ENCODE peak calls at places on chromosome 2, in nine cellular contexts. I is activated CD8-positive, alpha-beta T cell treated with anti-CD3 and anti-CD28 coated beads, Interleukin-2, amount 10 ng/mL, durations not matched to agents 7 days and 5 days; E is mucosa of gallbladder; F is COR-L47; M is psoas muscle; J is hepatocyte; C is mucosa of descending colon; A is activated CD4-positive, alpha-beta T cell treated with anti-CD3 and anti-CD28 coated beads, Interleukin-2, amount 10 ng/mL, durations not matched to agents 7 days and 5 days; R is IMR-90. W is an unnamed sample.

GRCh38 chr2:29009270-29009669 is 28.2 kb downstream of the TOGARAM2 start:
- DNase-seq in I (peak; percentile 30), E (no peak), F (no peak), M (no peak), J (no peak), C (no peak), A (no peak), R (no peak), W (no peak)

GRCh38 chr2:176134978-176135575 is 5.6 kb downstream of the HOXD8 start:
- DNase-seq in I (no peak), E (no peak), F (no peak), M (no peak), J (no peak), C (no peak), A (no peak), R (no peak), W (no peak)

GRCh38 chr2:224513991-224514390 is 71.2 kb downstream of the CUL3 start:
- DNase-seq in I (no peak), E (no peak), F (no peak), M (no peak), J (no peak), C (no peak), A (no peak), R (peak; percentile 12), W (no peak)

GRCh38 chr2:165840333-165840958 is 46.4 kb upstream of the GALNT3 start:
- DNase-seq in I (no peak), E (no peak), F (no peak), M (no peak), J (no peak), C (no peak), A (no peak), R (no peak), W (no peak)

GRCh38 chr2:128510701-128511100 is 192.0 kb upstream of the HS6ST1 start:
- DNase-seq in I (no peak), E (no peak), F (no peak), M (no peak), J (no peak), C (no peak), A (no peak), R (peak; percentile 72), W (no peak)

GRCh38 chr2:240505946-240506345 is 51.8 kb downstream of the ANKMY1 start:
- DNase-seq in I (peak; percentile 16), E (no peak), F (no peak), M (no peak), J (no peak), C (no peak), A (no peak), R (no peak), W (no peak)

GRCh38 chr2:207334631-207335371 is 169.1 kb upstream of the KLF7 start:
- DNase-seq in I (no peak), E (peak; percentile 42), F (no peak), M (peak; percentile 67), J (peak; percentile 68), C (peak; percentile 26), A (no peak), R (peak; percentile 100), W (no peak)

GRCh38 chr2:138942466-138942865 is 162.3 kb upstream of the NXPH2 start:
- DNase-seq in I (no peak), E (peak; percentile 10), F (no peak), M (no peak), J (peak; percentile 59), C (no peak), A (no peak), R (no peak), W (no peak)

GRCh38 chr2:15941483-15941853 is 1.1 kb downstream of the MYCN start:
- DNase-seq in I (no peak), E (no peak), F (no peak), M (no peak), J (peak; percentile 58), C (no peak), A (no peak), R (no peak), W (no peak)

GRCh38 chr2:202790676-202791075 is 80.9 kb downstream of the ICA1L start:
- DNase-seq in I (no peak), E (no peak), F (no peak), M (no peak), J (no peak), C (no peak), A (no peak), R (peak; percentile 13), W (no peak)

GRCh38 chr2:165791811-165792454 is 2.1 kb downstream of the GALNT3 start:
- DNase-seq in I (no peak), E (no peak), F (no peak), M (no peak), J (no peak), C (no peak), A (no peak), R (peak; percentile 45), W (no peak)

W was measured in anterior cingulate cortex.